ENCODE peak calls at places on chromosomes 2 and 18, in nine cellular contexts. M is neural progenitor cell, L is heart left ventricle, I is GM23248, J is NB4, N is cardiac muscle cell, Q is brain microvascular endothelial cell, K is kidney epithelial cell, V is BJ. B is an unnamed sample.

GRCh38 chr2:71832388-71832787 is 315.3 kb downstream of the CYP26B1 start:
- DNase-seq in N (no peak), M (no peak), V (peak; percentile 57), Q (no peak), J (no peak), L (no peak), I (no peak), K (no peak), B (no peak)

GRCh38 chr2:118123561-118124232 is 35.4 kb downstream of the INSIG2 start:
- DNase-seq in V (peak; percentile 99), J (no peak), K (peak; percentile 55), M (no peak), Q (peak; percentile 45), L (no peak), I (peak; percentile 96), N (no peak), B (no peak)

GRCh38 chr2:205656426-205656795 is 25.9 kb upstream of the NRP2 start:
- DNase-seq in L (no peak), V (no peak), K (no peak), N (no peak), I (no peak), Q (no peak), J (no peak), M (no peak), B (no peak)

GRCh38 chr2:127661072-127661618 is 14.2 kb downstream of the LIMS2 start:
- DNase-seq in V (no peak), I (peak; percentile 51), M (no peak), L (peak; percentile 24), N (peak; percentile 62), Q (peak; percentile 41), J (no peak), K (no peak), B (no peak)

GRCh38 chr2:21331625-21332370 is 208.0 kb downstream of the TDRD15 start:
- DNase-seq in I (no peak), J (no peak), K (no peak), N (peak; percentile 23), L (no peak), Q (no peak), V (no peak), M (no peak), B (no peak)

GRCh38 chr2:70546376-70546775 is 7.2 kb downstream of the TGFA start:
- DNase-seq in V (no peak), K (no peak), Q (no peak), I (peak; percentile 18), J (no peak), L (no peak), M (no peak), N (no peak), B (no peak)

GRCh38 chr2:166112193-166112605 is 15.6 kb downstream of the SCN1A start:
- DNase-seq in V (no peak), J (no peak), N (no peak), Q (no peak), L (no peak), I (peak; percentile 17), M (no peak), K (no peak), B (no peak)

GRCh38 chr2:23286765-23287155 is 98.2 kb upstream of the KLHL29 start:
- DNase-seq in N (no peak), L (peak; percentile 54), K (no peak), I (peak; percentile 90), J (no peak), M (no peak), Q (peak; percentile 75), V (peak; percentile 81), B (no peak)

GRCh38 chr2:36539631-36540030 is 58.3 kb downstream of the FEZ2 start:
- DNase-seq in M (no peak), L (no peak), Q (no peak), J (no peak), K (no peak), I (peak; percentile 86), N (no peak), V (no peak), B (no peak)

GRCh38 chr18:56431551-56431950 is 206.8 kb downstream of the TXNL1 start:
- DNase-seq in J (no peak), I (no peak), V (no peak), Q (no peak), M (no peak), L (no peak), K (peak; percentile 51), N (no peak), B (no peak)

GRCh38 chr18:40314199-40314598 is 1640.8 kb upstream of the PIK3C3 start:
- DNase-seq in M (no peak), V (no peak), L (no peak), I (no peak), J (no peak), N (peak; percentile 6), K (no peak), Q (no peak), B (no peak)

GRCh38 chr2:219508933-219509779 is 5.1 kb upstream of the ASIC4 start:
- DNase-seq in V (no peak), N (no peak), K (no peak), L (no peak), Q (no peak), I (peak; percentile 56), J (no peak), M (no peak), B (no peak)
- H3K4me3 ChIP-seq in V (no peak overlapping the region), N (no peak overlapping the region), K (no peak overlapping the region), L (peak overlapping the region; percentile 40), Q (no peak overlapping the region), I (peak overlapping the region; percentile 56), J (no peak overlapping the region), M (peak overlapping the region; percentile 43), B (no peak overlapping the region)

GRCh38 chr2:217943379-217944321 is 59.1 kb downstream of the TNS1 start:
- DNase-seq in M (peak; percentile 85), N (peak; percentile 91), Q (peak; percentile 55), V (no peak), I (peak; percentile 85), L (peak; percentile 91), J (peak; percentile 54), K (no peak), B (no peak)
- H3K4me3 ChIP-seq in M (no peak overlapping the region), N (peak overlapping the region; percentile 27), Q (peak overlapping the region; percentile 72), V (peak overlapping the region; percentile 37), I (peak overlapping the region; percentile 79), L (peak overlapping the region; percentile 88), J (no peak overlapping the region), K (peak overlapping the region; percentile 69), B (no peak overlapping the region)

GRCh38 chr18:77052656-77053309 is 79.8 kb downstream of the MBP start:
- DNase-seq in V (no peak), N (no peak), M (no peak), Q (no peak), L (no peak), J (peak; percentile 95), K (no peak), I (no peak), B (no peak)

GRCh38 chr18:77053616-77054287 is 78.8 kb downstream of the MBP start:
- DNase-seq in N (no peak), Q (no peak), M (no peak), L (no peak), K (no peak), J (no peak), V (no peak), I (no peak), B (no peak)

GRCh38 chr18:77055429-77056310 is 76.9 kb downstream of the MBP start:
- DNase-seq in N (no peak), J (peak; percentile 73), L (no peak), Q (no peak), K (no peak), M (no peak), I (no peak), V (no peak), B (no peak)

GRCh38 chr18:77054606-77055428 is 77.8 kb downstream of the MBP start:
- DNase-seq in Q (peak; percentile 96), L (peak; percentile 80), V (peak; percentile 31), N (peak; percentile 68), J (peak; percentile 99), M (peak; percentile 71), I (peak; percentile 88), K (no peak), B (no peak)

DNA sequence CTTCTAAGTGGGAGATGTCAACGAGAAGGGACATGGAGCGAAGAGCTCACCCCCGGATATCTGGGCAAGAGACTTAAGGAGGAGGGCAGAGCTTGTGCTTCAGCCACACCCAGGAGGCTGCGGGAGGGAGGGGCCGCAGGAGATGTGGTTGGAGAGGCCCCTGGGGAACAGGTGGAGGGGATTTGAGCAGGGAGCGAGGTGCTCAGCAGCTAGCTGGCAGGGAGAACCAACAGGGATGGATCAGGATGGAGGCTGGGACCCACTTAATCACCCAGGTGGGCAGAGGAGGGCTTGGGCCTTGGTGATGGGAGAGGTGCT is 78.3 kb downstream of the MBP start:
- DNase-seq in I (no peak), V (no peak), M (no peak), K (no peak), Q (no peak), J (peak; percentile 86), L (no peak), N (no peak), B (no peak)
- H3K4me3 ChIP-seq in I (no peak overlapping the region), V (no peak overlapping the region), M (no peak overlapping the region), K (no peak overlapping the region), Q (no peak overlapping the region), J (peak overlapping the region; percentile 58), L (no peak overlapping the region), N (no peak overlapping the region), B (no peak overlapping the region)

GRCh38 chr2:144350151-144350802 is 169.6 kb downstream of the ZEB2 start:
- DNase-seq in Q (peak; percentile 68), K (no peak), J (no peak), V (no peak), N (no peak), I (peak; percentile 23), M (peak; percentile 30), L (peak; percentile 27), B (no peak)
- H3K4me3 ChIP-seq in Q (no peak overlapping the region), K (no peak overlapping the region), J (no peak overlapping the region), V (no peak overlapping the region), N (no peak overlapping the region), I (no peak overlapping the region), M (no peak overlapping the region), L (no peak overlapping the region), B (no peak overlapping the region)

GRCh38 chr2:234497592-234498023 is 727 bp upstream of the ARL4C start:
- DNase-seq in I (no peak), N (no peak), M (no peak), L (no peak), Q (no peak), K (no peak), V (no peak), J (no peak), B (no peak)
- H3K4me3 ChIP-seq in I (peak overlapping the region; percentile 53), N (peak overlapping the region; percentile 50), M (peak overlapping the region; percentile 70), L (peak overlapping the region; percentile 62), Q (peak overlapping the region; percentile 49), K (peak overlapping the region; percentile 49), V (peak overlapping the region; percentile 40), J (no peak overlapping the region), B (peak overlapping the region; percentile 52)

DNA sequence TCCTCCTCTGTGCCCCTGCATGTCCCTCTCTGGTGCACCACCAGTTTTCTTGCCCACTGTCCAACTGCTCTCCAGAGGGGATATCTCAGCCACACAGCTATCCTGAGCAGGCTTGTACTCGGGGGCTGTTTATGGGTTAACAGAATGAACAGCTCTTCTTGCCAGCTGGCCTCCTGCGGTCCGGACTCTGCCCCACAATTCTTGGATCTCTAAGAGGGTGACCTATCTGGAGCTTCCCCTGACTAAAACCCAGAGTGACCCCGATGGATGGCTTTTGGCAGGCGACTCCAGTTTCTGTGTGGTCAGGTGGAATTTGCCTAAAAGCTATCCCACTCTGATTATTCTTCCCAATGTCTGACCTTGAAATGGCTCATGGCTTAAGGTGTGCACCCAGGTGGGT is 9.1 kb downstream of the SOWAHC start:
- DNase-seq in K (no peak), L (no peak), I (no peak), V (no peak), N (no peak), Q (no peak), M (no peak), J (no peak), B (no peak)
- H3K4me3 ChIP-seq in K (no peak overlapping the region), L (no peak overlapping the region), I (no peak overlapping the region), V (no peak overlapping the region), N (no peak overlapping the region), Q (no peak overlapping the region), M (no peak overlapping the region), J (no peak overlapping the region), B (no peak overlapping the region)

B was measured in iPS DF 6.9.